ENCODE peak calls at places on chromosomes 6 and 20, in six cellular contexts. Y is A549, T is spleen, F is cardiac muscle cell, X is GM23338, P is upper lobe of right lung. Q is an unnamed sample.

GRCh38 chr6:170017603-170018274 is 266.3 kb downstream of the ERMARD start:
- DNase-seq in F (no peak), T (no peak), Y (no peak), P (no peak), X (no peak), Q (no peak)

GRCh38 chr6:10518461-10519216 is 2.5 kb upstream of the GCNT2 start:
- DNase-seq in X (peak; percentile 50), T (no peak), F (no peak), Y (no peak), P (no peak), Q (no peak)

GRCh38 chr6:136659991-136660499 is 109.8 kb upstream of the MAP7 start:
- DNase-seq in F (no peak), Y (no peak), P (no peak), X (no peak), T (no peak), Q (no peak)

GRCh38 chr20:21702553-21703467 is 2.7 kb upstream of the PAX1 start:
- DNase-seq in P (peak; percentile 76), F (peak; percentile 89), X (peak; percentile 91), Y (peak; percentile 69), T (peak; percentile 66), Q (no peak)

GRCh38 chr6:27290065-27290849 is 21.8 kb downstream of the POM121L2 start:
- DNase-seq in F (peak; percentile 19), P (no peak), X (peak; percentile 71), T (no peak), Y (no peak), Q (no peak)

GRCh38 chr20:38770970-38771369 is 22.7 kb downstream of the ACTR5 start:
- DNase-seq in P (no peak), T (no peak), Y (no peak), F (no peak), X (no peak), Q (no peak)

GRCh38 chr20:10674684-10675455 is 1.1 kb upstream of the JAG1 start:
- DNase-seq in F (peak; percentile 88), Y (peak; percentile 97), T (peak; percentile 93), P (peak; percentile 93), X (peak; percentile 85), Q (peak; percentile 90)

GRCh38 chr20:7841291-7841966 is 98.8 kb downstream of the HAO1 start:
- DNase-seq in F (no peak), P (no peak), Y (peak; percentile 28), T (no peak), X (no peak), Q (no peak)

GRCh38 chr20:47801759-47802158 is 16.5 kb upstream of the SULF2 start:
- DNase-seq in T (no peak), F (no peak), Y (no peak), P (no peak), X (no peak), Q (no peak)

GRCh38 chr6:15621203-15622044 is 41.4 kb downstream of the DTNBP1 start:
- DNase-seq in P (peak; percentile 81), F (peak; percentile 57), T (peak; percentile 88), Y (no peak), X (peak; percentile 58), Q (peak; percentile 75)

GRCh38 chr6:7448232-7448631 is 58.6 kb downstream of the RIOK1 start:
- DNase-seq in Y (no peak), F (no peak), P (no peak), X (no peak), T (no peak), Q (no peak)

GRCh38 chr6:12481292-12481691 is 191.1 kb downstream of the EDN1 start:
- DNase-seq in Y (no peak), X (no peak), P (no peak), F (no peak), T (no peak), Q (no peak)

GRCh38 chr6:160428818-160429744 is 80.9 kb downstream of the SLC22A3 start:
- DNase-seq in F (no peak), T (no peak), P (no peak), X (peak; percentile 63), Y (no peak), Q (no peak)

GRCh38 chr6:21067521-21067920 is 526.0 kb upstream of the SOX4 start:
- DNase-seq in T (no peak), X (no peak), Y (no peak), F (no peak), P (no peak), Q (no peak)

GRCh38 chr6:28977351-28978136 is 27.6 kb downstream of the ZNF311 start:
- DNase-seq in X (peak; percentile 75), P (no peak), T (peak; percentile 81), F (no peak), Y (no peak), Q (peak; percentile 61)

GRCh38 chr20:63692436-63693078 is 3.9 kb upstream of the TNFRSF6B start:
- DNase-seq in X (no peak), T (peak; percentile 65), P (no peak), Y (no peak), F (no peak), Q (peak; percentile 41)

GRCh38 chr6:2839195-2839981 is 2.3 kb downstream of the SERPINB1 start:
- DNase-seq in P (no peak), Y (peak; percentile 59), T (no peak), F (no peak), X (no peak), Q (no peak)

DNA sequence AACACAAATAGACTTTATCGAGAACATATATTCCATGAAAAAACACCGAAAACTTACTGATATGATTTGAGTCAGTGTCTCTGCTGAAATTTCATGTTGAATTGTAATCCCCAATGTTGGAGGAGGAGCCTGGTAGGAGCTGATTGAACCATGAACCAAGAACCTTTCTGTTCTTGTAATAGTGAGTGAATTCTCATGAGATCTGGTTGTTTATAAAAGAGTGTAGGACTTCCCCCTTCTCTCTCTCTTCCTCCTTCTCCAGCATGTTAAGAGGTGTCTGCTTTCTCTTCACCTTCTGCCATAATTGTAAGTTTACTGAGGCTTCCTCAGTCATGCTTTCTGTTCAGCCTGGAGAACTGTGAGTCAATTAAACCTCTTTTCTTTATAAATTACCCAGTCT is 1289.3 kb upstream of the CITED2 start:
- DNase-seq in X (no peak), F (no peak), T (no peak), Y (no peak), P (no peak), Q (no peak)
- H3K27ac ChIP-seq in X (no peak overlapping the region), F (no peak overlapping the region), T (no peak overlapping the region), Y (no peak overlapping the region), P (no peak overlapping the region), Q (no peak overlapping the region)

DNA sequence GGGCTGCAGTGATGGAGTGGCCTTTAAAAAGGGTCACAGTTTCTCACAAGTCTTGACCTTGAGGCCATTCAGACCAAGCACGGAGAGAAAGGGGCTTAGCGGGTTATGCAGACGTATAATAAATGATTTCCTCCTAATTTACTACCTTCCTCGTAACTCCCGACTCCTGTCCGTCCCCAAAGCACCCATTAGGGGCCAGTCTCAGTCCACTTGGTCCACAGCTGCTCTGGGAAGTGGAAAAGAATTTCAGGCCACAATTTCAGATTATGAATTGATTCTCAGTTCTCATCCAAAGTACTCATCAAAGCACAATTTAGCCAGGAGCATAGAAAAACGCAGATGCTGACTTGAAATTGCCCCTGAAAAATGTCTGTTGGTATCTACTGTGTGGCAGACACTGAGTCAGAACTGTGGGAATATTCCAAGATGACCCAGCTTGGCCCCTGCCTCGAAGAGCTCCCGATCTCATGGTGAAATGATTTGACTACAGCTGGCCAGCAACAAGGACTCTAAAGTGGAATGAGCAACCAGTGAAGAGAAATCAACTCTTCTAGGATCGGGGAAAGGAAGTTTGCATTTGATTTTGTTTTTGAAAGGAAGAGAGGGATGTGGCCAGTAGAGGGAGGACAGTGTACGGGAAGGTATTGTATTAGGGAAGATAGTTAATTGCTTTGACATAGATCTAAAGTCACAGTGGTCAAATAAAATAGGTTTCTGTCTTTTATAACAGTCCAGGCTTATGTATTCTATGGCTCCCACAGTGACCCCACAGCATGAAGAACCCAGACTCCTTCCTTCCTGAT is 15.2 kb upstream of the STK35 start:
- DNase-seq in T (no peak), X (no peak), Y (no peak), P (no peak), F (no peak), Q (no peak)
- TF ChIP-seq CTCF in T (no peak), X (peak; percentile 25), Y (no peak), P (no peak), F (peak; percentile 33), Q (peak; percentile 10)

GRCh38 chr6:149975400-149975799 is 11.7 kb downstream of the ULBP1 start:
- DNase-seq in F (no peak), P (no peak), X (no peak), Y (no peak), T (no peak), Q (no peak)
- H3K4me3 ChIP-seq in F (no peak overlapping the region), P (no peak overlapping the region), X (no peak overlapping the region), Y (no peak overlapping the region), T (no peak overlapping the region), Q (no peak overlapping the region)

DNA sequence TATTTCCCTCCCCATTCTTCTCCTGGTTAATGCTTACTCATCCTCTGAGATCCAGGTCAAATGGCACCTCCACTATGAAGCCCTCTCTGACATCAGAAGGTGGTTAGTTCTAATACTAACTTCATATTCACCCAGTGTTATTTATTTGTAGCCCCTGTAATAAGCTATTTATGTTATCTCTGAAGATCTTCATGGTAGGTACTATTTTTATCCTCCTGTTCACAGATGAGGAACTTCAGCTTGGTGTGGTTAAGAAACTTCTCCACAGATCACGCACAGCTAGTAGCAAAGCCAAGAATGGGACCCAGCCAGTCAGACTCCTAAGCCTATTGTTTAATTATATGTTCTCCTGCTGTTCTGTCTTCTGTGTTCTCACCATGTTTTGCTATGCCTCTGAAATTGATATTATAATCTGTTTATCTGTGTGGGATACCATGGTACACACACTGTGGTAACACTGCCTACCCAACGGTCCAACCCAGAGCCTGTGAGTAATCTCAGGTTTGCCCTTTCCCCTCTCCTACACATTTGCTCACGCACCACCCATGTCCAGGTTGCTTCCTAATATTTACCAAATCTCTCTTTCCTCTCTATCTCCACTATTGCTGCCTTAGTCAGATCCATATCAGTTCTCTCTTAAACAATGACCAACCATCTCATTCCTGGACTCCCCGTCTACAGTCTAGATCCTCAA is 98.4 kb downstream of the IPCEF1 start:
- DNase-seq in F (no peak), P (no peak), X (no peak), Y (no peak), T (no peak), Q (no peak)
- H3K27ac ChIP-seq in F (no peak overlapping the region), P (no peak overlapping the region), X (no peak overlapping the region), Y (no peak overlapping the region), T (no peak overlapping the region), Q (no peak overlapping the region)

DNA sequence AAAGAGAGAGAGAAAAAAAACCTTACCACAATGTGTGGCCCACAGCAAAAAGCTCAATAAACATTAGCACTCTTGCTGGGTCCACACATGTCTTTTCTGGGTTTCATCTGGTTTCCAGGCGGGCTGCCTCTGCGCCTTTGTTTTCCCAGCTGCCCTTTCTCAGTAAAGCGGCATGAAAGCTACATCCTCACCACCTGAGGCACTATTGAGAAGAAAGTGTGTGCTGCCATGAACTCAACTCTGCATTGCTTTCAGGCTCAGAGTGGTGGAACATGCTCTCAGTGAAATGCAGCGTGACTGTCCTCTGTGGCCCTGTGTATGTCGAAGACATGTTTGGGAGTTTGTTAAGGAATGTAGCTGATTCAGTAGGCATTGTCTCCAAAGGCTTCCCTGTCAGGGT is 102.3 kb downstream of the LYRM2 start:
- DNase-seq in F (no peak), X (peak; percentile 80), Y (no peak), T (no peak), P (no peak), Q (no peak)
- TF ChIP-seq CTCF in F (no peak), X (peak; percentile 39), Y (no peak), T (no peak), P (no peak), Q (no peak)

GRCh38 chr6:53915292-53915691 is 120.5 kb downstream of the LRRC1 start:
- DNase-seq in P (no peak), X (no peak), T (no peak), F (no peak), Y (no peak), Q (no peak)
- H3K4me3 ChIP-seq in P (no peak overlapping the region), X (no peak overlapping the region), T (no peak overlapping the region), F (no peak overlapping the region), Y (no peak overlapping the region), Q (no peak overlapping the region)

Q was measured in lower lobe of right lung.